ENCODE peak calls at places on chromosomes 6 and 20, in nine cellular contexts. M is IMR-90, K is uterus, B is left lung, U is Panc1, A is suprapubic skin, C is mesendoderm, E is testis, T is aorta. Q is an unnamed sample. For H3K4me1, the result is how much of the 10 kb centered on the place peaks cover.

GRCh38 chr20:444117-444516 is 18.2 kb downstream of the TBC1D20 start:
- DNase-seq in M (no peak), K (no peak), B (no peak), U (no peak), A (no peak), C (no peak), E (no peak), T (no peak), Q (no peak)

GRCh38 chr6:36329798-36330291 is 6.8 kb downstream of the BNIP5 start:
- DNase-seq in M (no peak), K (no peak), B (no peak), U (no peak), A (no peak), C (peak), E (no peak), T (no peak), Q (no peak)

GRCh38 chr6:170101281-170102035 is 189.4 kb downstream of the DLL1 start:
- DNase-seq in M (no peak), K (peak), B (peak), U (no peak), A (peak), C (no peak), E (peak), T (peak), Q (peak)

GRCh38 chr6:3376888-3377535 is 79.8 kb downstream of the SLC22A23 start:
- DNase-seq in M (no peak), K (no peak), B (no peak), U (no peak), A (no peak), C (no peak), E (no peak), T (no peak), Q (no peak)

GRCh38 chr20:49384437-49385434 is 97.7 kb downstream of the KCNB1 start:
- DNase-seq in M (peak), K (peak), B (peak), U (peak), A (peak), C (peak), E (peak), T (peak), Q (peak)

GRCh38 chr6:84643778-84644177 is 120.6 kb downstream of the TBX18 start:
- DNase-seq in M (no peak), K (no peak), B (no peak), U (no peak), A (no peak), C (no peak), E (no peak), T (no peak), Q (no peak)

GRCh38 chr6:47621838-47622449 is 76.4 kb upstream of the ADGRF4 start:
- DNase-seq in M (no peak), K (no peak), B (no peak), U (no peak), A (no peak), C (no peak), E (no peak), T (no peak), Q (no peak)

GRCh38 chr20:51345601-51346101 is 196.9 kb downstream of the NFATC2 start:
- DNase-seq in M (peak), K (no peak), B (peak), U (no peak), A (no peak), C (no peak), E (peak), T (no peak), Q (peak)

GRCh38 chr6:46452312-46452917 is 38.8 kb downstream of the RCAN2 start:
- DNase-seq in M (no peak), K (no peak), B (no peak), U (no peak), A (no peak), C (no peak), E (no peak), T (no peak), Q (no peak)

GRCh38 chr20:23139524-23139923 is 53.4 kb upstream of the CD93 start:
- DNase-seq in M (no peak), K (no peak), B (peak), U (no peak), A (peak), C (no peak), E (no peak), T (no peak), Q (no peak)

GRCh38 chr6:139201378-139201777 is 66.5 kb downstream of the HECA start:
- DNase-seq in M (no peak), K (no peak), B (no peak), U (no peak), A (no peak), C (no peak), E (no peak), T (no peak), Q (no peak)

GRCh38 chr6:162373192-162373591 is 354.4 kb downstream of the PRKN start:
- DNase-seq in M (no peak), K (no peak), B (no peak), U (no peak), A (no peak), C (no peak), E (no peak), T (no peak), Q (no peak)

DNA sequence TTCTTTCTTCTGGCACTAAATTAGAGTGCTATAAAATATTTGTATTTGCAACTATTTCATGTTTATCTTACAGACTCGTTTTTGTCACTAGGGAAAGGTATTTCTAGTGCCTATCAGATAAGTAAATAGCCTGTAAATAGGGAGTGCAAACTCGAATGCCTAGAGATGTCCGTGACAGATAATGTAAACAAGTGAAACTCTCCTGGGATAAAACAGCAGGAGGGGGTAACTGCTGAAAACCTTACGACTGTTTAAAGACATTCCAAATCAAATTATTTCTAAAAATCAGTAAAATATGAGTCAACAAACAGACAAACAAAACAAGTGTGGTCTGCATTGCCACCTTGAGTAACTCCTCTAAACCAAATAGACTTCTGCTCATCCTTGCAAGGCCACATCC is 932.1 kb downstream of the EYS start:
- DNase-seq in M (no peak), K (no peak), B (no peak), U (no peak), A (no peak), C (peak), E (no peak), T (no peak), Q (no peak)
- H3K27ac ChIP-seq in M (no peak), K (no peak), B (no peak), U (no peak), A (no peak), C (no peak), E (no peak), T (no peak), Q (no peak)

GRCh38 chr6:79506251-79506650 is 31.0 kb downstream of the LCA5 start:
- DNase-seq in M (peak), K (no peak), B (no peak), U (peak), A (no peak), C (no peak), E (no peak), T (no peak), Q (no peak)

GRCh38 chr6:79515436-79515835 is 21.8 kb downstream of the LCA5 start:
- DNase-seq in M (no peak), K (no peak), B (no peak), U (no peak), A (no peak), C (no peak), E (no peak), T (no peak), Q (no peak)

GRCh38 chr6:79510707-79511106 is 26.5 kb downstream of the LCA5 start:
- DNase-seq in M (no peak), K (no peak), B (no peak), U (no peak), A (no peak), C (no peak), E (no peak), T (no peak), Q (no peak)

GRCh38 chr6:79513111-79513510 is 24.1 kb downstream of the LCA5 start:
- DNase-seq in M (no peak), K (no peak), B (no peak), U (no peak), A (no peak), C (no peak), E (no peak), T (no peak), Q (no peak)

GRCh38 chr6:79512014-79512413 is 25.2 kb downstream of the LCA5 start:
- DNase-seq in M (no peak), K (no peak), B (no peak), U (no peak), A (no peak), C (no peak), E (no peak), T (no peak), Q (no peak)
- H3K4me1 ChIP-seq in M (under half), K (under half), B (under half), U (under half), A (under half), C (under half), E (under half), T (under half), Q (under half)

DNA sequence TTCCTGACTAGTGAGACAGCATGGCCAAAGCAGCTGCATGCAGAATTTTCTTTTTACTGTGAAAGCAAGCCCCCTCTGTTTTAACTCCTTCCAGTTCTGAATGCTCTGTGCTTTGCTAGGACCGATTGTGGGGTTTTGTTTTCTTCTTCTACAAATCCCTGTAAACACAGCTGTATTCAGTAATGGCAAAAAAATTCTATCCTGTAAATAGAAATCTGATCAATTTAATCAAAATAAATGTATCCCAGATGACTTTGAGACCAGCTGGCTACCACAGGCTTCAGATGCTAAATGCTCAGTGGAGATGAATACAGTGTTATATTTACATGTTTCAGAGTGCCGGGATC is 149.4 kb downstream of the PRL start:
- DNase-seq in M (peak), K (no peak), B (no peak), U (no peak), A (no peak), C (no peak), E (no peak), T (no peak), Q (no peak)
- H3K27ac ChIP-seq in M (peak), K (peak), B (no peak), U (peak), A (no peak), C (no peak), E (no peak), T (no peak), Q (peak)

GRCh38 chr6:52640170-52640569 is 30.7 kb upstream of the TMEM14A start:
- DNase-seq in M (peak), K (no peak), B (no peak), U (no peak), A (no peak), C (no peak), E (no peak), T (no peak), Q (no peak)
- H3K4me1 ChIP-seq in M (under half), K (under half), B (under half), U (under half), A (under half), C (under half), E (under half), T (under half), Q (under half)

DNA sequence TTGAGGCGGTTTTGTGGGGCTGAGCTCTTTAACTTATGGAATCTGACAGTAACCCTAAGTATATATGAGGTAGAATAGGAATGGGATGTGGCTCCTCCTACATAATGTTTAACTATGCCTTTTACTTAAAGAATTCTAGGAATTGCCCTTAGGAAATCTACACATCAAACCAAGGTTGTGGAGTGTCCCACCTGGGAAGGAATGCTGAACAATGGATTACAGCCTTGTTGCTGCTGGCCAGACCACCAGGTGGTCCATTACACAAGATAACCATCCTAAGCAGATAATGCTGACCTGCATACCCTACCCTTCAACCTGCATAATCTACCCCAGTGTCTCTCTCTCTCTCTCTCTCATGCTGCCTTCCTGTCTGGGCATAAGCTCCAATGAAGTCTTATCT is 35.0 kb upstream of the SLC22A16 start:
- DNase-seq in M (no peak), K (no peak), B (no peak), U (no peak), A (no peak), C (peak), E (no peak), T (no peak), Q (no peak)
- H3K27ac ChIP-seq in M (no peak), K (no peak), B (no peak), U (no peak), A (no peak), C (peak), E (no peak), T (no peak), Q (no peak)

GRCh38 chr6:16760536-16761468 is at the start of gene ATXN1:
- DNase-seq in M (peak), K (peak), B (peak), U (no peak), A (peak), C (peak), E (peak), T (peak), Q (no peak)
- H3K4me1 ChIP-seq in M (under half), K (under half), B (half or more), U (half or more), A (under half), C (under half), E (under half), T (under half), Q (under half)

Q was measured in kidney.